ENCODE peak calls at places on chromosomes 12 and 14, in eight cellular contexts. U, F, V, P, Q, W, A and H are unnamed samples.

GRCh38 chr12:132180648-132181546 is 36.6 kb downstream of the NOC4L start:
- DNase-seq in U (no peak), P (no peak), V (no peak), Q (no peak), A (no peak), F (no peak), W (no peak), H (no peak)

GRCh38 chr12:106445981-106446380 is 88.4 kb downstream of the POLR3B start:
- DNase-seq in U (no peak), F (no peak), V (no peak), Q (no peak), A (no peak), P (no peak), W (no peak), H (no peak)

GRCh38 chr12:49410833-49411232 is 43.6 kb downstream of the SPATS2 start:
- DNase-seq in P (no peak), W (no peak), V (no peak), U (no peak), F (no peak), A (no peak), Q (no peak), H (no peak)

GRCh38 chr14:70753518-70753953 is 55.8 kb downstream of the MAP3K9 start:
- DNase-seq in V (no peak), Q (peak), P (no peak), A (no peak), W (no peak), U (peak), F (no peak), H (no peak)

GRCh38 chr14:39265032-39265431 is 31.3 kb downstream of the MIA2 start:
- DNase-seq in F (peak), W (no peak), V (peak), P (peak), Q (no peak), A (no peak), U (no peak), H (no peak)

GRCh38 chr12:118035194-118036041 is 18.9 kb downstream of the RFC5 start:
- DNase-seq in V (peak), A (peak), Q (peak), W (no peak), P (peak), U (no peak), F (no peak), H (no peak)

GRCh38 chr14:34302654-34303053 is 159.4 kb downstream of the SPTSSA start:
- DNase-seq in U (no peak), Q (no peak), P (peak), W (no peak), F (no peak), V (no peak), A (no peak), H (no peak)

GRCh38 chr14:44453433-44454171 is 53.5 kb downstream of the FSCB start:
- DNase-seq in Q (no peak), F (peak), U (no peak), W (no peak), P (no peak), A (no peak), V (no peak), H (no peak)

GRCh38 chr12:29304388-29304787 is 76.6 kb downstream of the ERGIC2 start:
- DNase-seq in V (no peak), Q (no peak), W (no peak), P (no peak), F (no peak), A (no peak), U (no peak), H (no peak)

GRCh38 chr12:80101126-80101525 is 1.8 kb downstream of the OTOGL start:
- DNase-seq in A (no peak), P (no peak), W (no peak), V (no peak), F (peak), U (no peak), Q (no peak), H (no peak)

GRCh38 chr12:31238764-31239387 is 87.1 kb downstream of the SINHCAF start:
- DNase-seq in U (no peak), A (peak), V (peak), F (peak), Q (peak), W (peak), P (peak), H (peak)

GRCh38 chr14:74720526-74720925 is 7.6 kb downstream of the FCF1 start:
- DNase-seq in A (no peak), W (no peak), U (no peak), Q (no peak), P (peak), F (no peak), V (peak), H (no peak)

GRCh38 chr12:106945261-106945851 is 10.4 kb upstream of the TMEM263 start:
- DNase-seq in A (no peak), V (no peak), Q (no peak), W (no peak), P (no peak), F (no peak), U (no peak), H (no peak)

GRCh38 chr14:99246536-99247083 is 25.4 kb downstream of the BCL11B start:
- DNase-seq in W (no peak), Q (peak), V (no peak), F (no peak), U (no peak), A (no peak), P (no peak), H (no peak)

GRCh38 chr12:65699251-65699650 is 125.0 kb upstream of the HMGA2 start:
- DNase-seq in A (peak), F (peak), P (peak), V (peak), Q (no peak), U (no peak), W (no peak), H (no peak)

GRCh38 chr12:41459815-41460214 is 271.7 kb downstream of the PDZRN4 start:
- DNase-seq in A (no peak), P (no peak), F (no peak), U (no peak), W (no peak), V (no peak), Q (no peak), H (no peak)

GRCh38 chr12:21607701-21608100 is 3.1 kb upstream of the GYS2 start:
- DNase-seq in P (peak), W (no peak), U (no peak), Q (no peak), V (no peak), A (no peak), F (peak), H (no peak)

GRCh38 chr14:50658203-50658602 is 9.9 kb downstream of the SAV1 start:
- DNase-seq in Q (no peak), W (no peak), P (peak), V (peak), U (no peak), F (peak), A (no peak), H (no peak)

GRCh38 chr14:55271572-55272414 is 572 bp downstream of the FBXO34 start:
- DNase-seq in U (peak), P (peak), F (peak), A (peak), W (peak), Q (peak), V (peak), H (peak)

GRCh38 chr12:24948452-24948815 is 467 bp downstream of the BCAT1 start:
- DNase-seq in V (no peak), Q (peak), F (no peak), A (peak), U (no peak), W (no peak), P (peak), H (no peak)

GRCh38 chr14:21055473-21056117 is 2.0 kb upstream of the RNASE8 start:
- DNase-seq in Q (no peak), P (no peak), F (no peak), U (no peak), A (no peak), W (no peak), V (no peak), H (no peak)

GRCh38 chr12:106045251-106045674 is 93.5 kb downstream of the NUAK1 start:
- DNase-seq in W (no peak), A (no peak), U (no peak), F (no peak), Q (no peak), P (no peak), V (no peak), H (no peak)

GRCh38 chr14:68089146-68089715 is 269.7 kb downstream of the RAD51B start:
- DNase-seq in P (peak), U (no peak), V (peak), Q (no peak), F (no peak), A (no peak), W (no peak), H (no peak)

GRCh38 chr12:65798903-65799302 is 25.4 kb upstream of the HMGA2 start:
- DNase-seq in P (no peak), Q (peak), V (no peak), A (no peak), W (no peak), U (no peak), F (no peak), H (no peak)

GRCh38 chr14:97723834-97724770 is 926.9 kb downstream of the VRK1 start:
- DNase-seq in P (no peak), U (no peak), F (no peak), A (no peak), V (no peak), Q (no peak), W (no peak), H (no peak)

GRCh38 chr12:20220339-20220738 is 148.0 kb upstream of the PDE3A start:
- DNase-seq in P (peak), Q (no peak), W (no peak), A (peak), F (peak), U (no peak), V (peak), H (no peak)

GRCh38 chr12:124497658-124498057 is 69.8 kb downstream of the NCOR2 start:
- DNase-seq in W (peak), U (no peak), Q (no peak), V (peak), A (no peak), F (no peak), P (peak), H (no peak)

GRCh38 chr14:100295376-100296105 is 10.7 kb downstream of the SLC25A29 start:
- DNase-seq in Q (no peak), P (no peak), V (no peak), W (no peak), A (no peak), U (peak), F (no peak), H (no peak)

GRCh38 chr14:69129264-69129880 is 23.5 kb downstream of the DCAF5 start:
- DNase-seq in P (peak), W (peak), F (peak), V (peak), A (peak), Q (peak), U (peak), H (peak)

GRCh38 chr14:99118946-99119345 is 153.1 kb downstream of the BCL11B start:
- DNase-seq in A (no peak), U (no peak), Q (peak), V (no peak), W (no peak), P (no peak), F (no peak), H (no peak)

GRCh38 chr12:87953257-87953860 is 75.8 kb downstream of the C12orf50 start:
- DNase-seq in V (peak), P (peak), F (peak), Q (peak), W (no peak), A (peak), U (no peak), H (no peak)

GRCh38 chr12:28313631-28314030 is 123.4 kb downstream of the CCDC91 start:
- DNase-seq in F (no peak), U (no peak), W (no peak), P (peak), V (peak), Q (no peak), A (no peak), H (no peak)

GRCh38 chr14:96762650-96763049 is 34.5 kb upstream of the VRK1 start:
- DNase-seq in F (peak), W (no peak), Q (peak), V (peak), U (no peak), P (peak), A (peak), H (no peak)

GRCh38 chr12:113259499-113259953 is 38.3 kb downstream of the TPCN1 start:
- DNase-seq in W (peak), A (no peak), V (no peak), P (peak), U (no peak), F (no peak), Q (peak), H (no peak)

GRCh38 chr12:22321620-22322019 is 12.9 kb downstream of the ST8SIA1 start:
- DNase-seq in Q (no peak), P (peak), A (no peak), U (no peak), F (no peak), W (no peak), V (peak), H (no peak)

GRCh38 chr12:57166971-57167371 is 19.6 kb upstream of the LRP1-AS start:
- DNase-seq in P (peak), V (peak), A (no peak), W (no peak), F (peak), U (no peak), Q (no peak), H (no peak)

GRCh38 chr14:94751321-94751720 is 18.6 kb downstream of the GSC start:
- DNase-seq in F (no peak), U (no peak), W (no peak), V (no peak), P (no peak), Q (no peak), A (no peak), H (no peak)

GRCh38 chr14:94751956-94752355 is 18.0 kb downstream of the GSC start:
- DNase-seq in V (no peak), P (no peak), Q (no peak), U (no peak), W (no peak), A (no peak), F (no peak), H (no peak)

GRCh38 chr14:94750371-94750770 is 19.5 kb downstream of the GSC start:
- DNase-seq in A (no peak), Q (no peak), W (no peak), P (no peak), U (no peak), F (no peak), V (no peak), H (no peak)

GRCh38 chr14:94746131-94746530 is 23.8 kb downstream of the GSC start:
- DNase-seq in Q (no peak), P (no peak), V (no peak), W (no peak), U (no peak), F (no peak), A (no peak), H (no peak)

GRCh38 chr14:94748667-94749347 is 21.1 kb downstream of the GSC start:
- DNase-seq in U (no peak), F (peak), V (peak), P (no peak), A (peak), Q (peak), W (no peak), H (no peak)
- TF ChIP-seq CTCF in U (peak), F (peak), V (peak), P (peak), A (peak), Q (peak), W (peak), H (no peak)

DNA sequence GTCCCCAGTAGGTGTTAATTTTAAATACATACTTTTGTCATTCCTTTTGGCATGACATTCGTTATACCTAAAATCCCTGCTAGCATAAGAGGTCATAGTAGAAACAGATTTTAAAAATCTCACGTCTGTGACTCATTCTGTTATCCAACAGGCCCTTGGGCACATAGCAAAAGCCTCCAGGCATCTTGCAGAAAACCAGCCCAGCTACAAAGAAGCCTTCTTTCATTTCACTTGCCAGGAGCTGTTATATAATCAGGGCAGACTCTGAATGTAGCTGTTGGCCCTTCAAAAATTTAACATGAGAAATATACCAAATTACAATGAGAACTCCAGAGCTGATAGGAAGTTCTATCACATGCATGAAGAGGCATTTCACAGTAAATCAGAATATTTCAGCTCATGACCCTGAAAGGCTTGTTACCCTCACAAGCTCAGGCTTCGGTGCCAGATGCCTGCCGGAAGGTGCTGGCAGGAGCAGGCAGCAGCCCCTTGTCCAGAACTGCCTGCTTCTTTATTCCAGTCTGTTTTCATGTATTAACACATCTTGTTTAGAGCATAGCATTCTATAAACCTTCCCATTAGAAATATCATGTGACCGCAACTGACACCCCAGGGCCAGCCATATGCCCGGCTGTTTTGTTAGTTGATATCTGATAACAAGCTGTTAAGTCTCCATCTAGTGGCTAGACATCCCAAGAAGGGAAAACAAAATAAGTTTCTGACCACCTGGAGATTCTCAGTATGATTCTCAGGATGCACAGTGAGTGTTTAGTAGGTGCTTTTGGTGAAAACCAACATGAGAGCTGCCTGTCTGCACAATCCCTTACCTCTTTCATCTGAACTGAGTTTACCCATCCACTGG is 17.8 kb downstream of the E2F7 start:
- DNase-seq in U (no peak), Q (no peak), A (no peak), P (no peak), W (no peak), V (no peak), F (no peak), H (no peak)
- TF ChIP-seq CTCF in U (no peak), Q (peak), A (peak), P (no peak), W (no peak), V (peak), F (no peak), H (no peak)

GRCh38 chr12:44247588-44247987 is 411.7 kb downstream of the TMEM117 start:
- DNase-seq in V (no peak), A (no peak), W (no peak), F (no peak), Q (peak), P (no peak), U (no peak), H (no peak)
- TF ChIP-seq CTCF in V (no peak), A (no peak), W (no peak), F (peak), Q (peak), P (no peak), U (no peak), H (no peak)

GRCh38 chr12:59596232-59597143 is 659 bp downstream of the SLC16A7 start:
- DNase-seq in W (peak), A (peak), Q (peak), V (peak), F (peak), U (peak), P (peak), H (peak)

GRCh38 chr12:59595097-59595496 is 732 bp upstream of the SLC16A7 start:
- DNase-seq in F (peak), A (peak), U (no peak), Q (no peak), P (no peak), V (no peak), W (no peak), H (no peak)

GRCh38 chr12:59600174-59600573 is 4.3 kb downstream of the SLC16A7 start:
- DNase-seq in W (no peak), A (no peak), P (peak), V (no peak), F (peak), Q (no peak), U (no peak), H (no peak)

DNA sequence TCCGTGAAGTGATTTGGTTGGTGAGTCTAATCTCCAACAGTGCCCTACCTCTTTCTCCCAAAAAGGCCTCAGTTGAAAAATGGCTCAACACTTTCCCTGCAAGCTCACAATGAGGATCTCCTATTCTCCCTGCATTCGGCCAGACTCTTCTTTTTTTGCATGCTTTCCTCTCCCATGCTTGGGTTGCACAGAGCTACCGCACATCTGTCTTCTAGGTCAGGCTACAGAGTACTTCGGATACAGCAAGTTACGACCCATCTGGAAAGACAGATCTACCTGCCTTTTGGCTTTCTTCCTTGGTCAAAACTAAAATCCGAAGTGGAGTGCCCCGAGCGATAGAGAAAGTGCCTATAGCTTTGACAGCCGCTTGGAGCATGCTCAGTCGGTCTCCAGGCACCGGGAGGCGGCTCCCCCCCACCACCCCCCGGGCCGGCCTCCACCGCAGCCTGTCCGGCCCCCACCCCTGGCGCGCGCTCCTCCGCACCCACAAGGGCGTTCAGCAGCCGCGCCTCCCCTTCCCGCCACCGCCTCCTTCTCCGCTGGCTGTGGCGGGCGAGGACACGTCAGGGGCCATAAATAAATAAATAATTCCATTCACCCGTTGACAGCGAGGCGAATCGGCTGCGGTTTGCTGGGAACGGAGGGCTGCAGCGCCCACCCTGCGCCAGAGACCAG is at the start of gene SLC16A7:
- DNase-seq in Q (peak), A (peak), U (peak), F (peak), V (peak), P (peak), W (peak), H (peak)
- TF ChIP-seq CTCF in Q (peak), A (no peak), U (no peak), F (no peak), V (peak), P (no peak), W (no peak), H (no peak)

GRCh38 chr12:130819681-130820080 is 19.4 kb downstream of the STX2 start:
- DNase-seq in F (no peak), A (no peak), W (no peak), V (no peak), P (no peak), U (no peak), Q (no peak), H (no peak)

GRCh38 chr12:130817804-130818203 is 21.2 kb downstream of the STX2 start:
- DNase-seq in P (no peak), U (no peak), V (no peak), Q (no peak), A (no peak), W (no peak), F (no peak), H (no peak)

GRCh38 chr12:130819248-130819576 is 19.8 kb downstream of the STX2 start:
- DNase-seq in A (no peak), F (no peak), U (no peak), V (no peak), Q (no peak), P (no peak), W (no peak), H (no peak)

GRCh38 chr12:130816055-130816454 is 23.0 kb downstream of the STX2 start:
- DNase-seq in W (no peak), F (no peak), V (no peak), A (no peak), U (no peak), Q (peak), P (no peak), H (no peak)

GRCh38 chr12:130818381-130819247 is 20.4 kb downstream of the STX2 start:
- DNase-seq in A (peak), V (no peak), F (peak), W (peak), U (peak), Q (peak), P (peak), H (peak)
- TF ChIP-seq CTCF in A (peak), V (peak), F (peak), W (peak), U (peak), Q (peak), P (peak), H (peak)

GRCh38 chr14:94467728-94468520 is 8.1 kb downstream of the SERPINA9 start:
- DNase-seq in W (no peak), U (no peak), V (no peak), F (no peak), A (no peak), P (no peak), Q (peak), H (no peak)
- TF ChIP-seq CTCF in W (no peak), U (no peak), V (no peak), F (no peak), A (no peak), P (no peak), Q (no peak), H (no peak)

GRCh38 chr14:75979071-75979571 is 2.7 kb downstream of the TGFB3 start:
- DNase-seq in P (peak), V (no peak), F (peak), Q (peak), A (peak), U (no peak), W (no peak), H (no peak)
- TF ChIP-seq CTCF in P (peak), V (peak), F (peak), Q (peak), A (no peak), U (peak), W (peak), H (peak)